ENCODE peak calls at places on chromosomes 7 and 10, in four cellular contexts. J is H1, U is HepG2, X is SK-N-SH. N is an unnamed sample.

GRCh38 chr7:33716581-33717477 is 188.5 kb upstream of the BMPER start:
- DNase-seq in X (no peak), J (no peak), U (peak), N (peak)

GRCh38 chr10:103548581-103549348 is 55.3 kb downstream of the NEURL1 start:
- DNase-seq in X (peak), U (no peak), J (no peak), N (no peak)

GRCh38 chr10:75971402-75972211 is 540.2 kb downstream of the LRMDA start:
- DNase-seq in J (no peak), X (no peak), U (no peak), N (no peak)

GRCh38 chr10:78852856-78853255 is 215.9 kb upstream of the ZMIZ1 start:
- DNase-seq in X (no peak), U (no peak), J (no peak), N (no peak)

GRCh38 chr7:106504620-106505019 is 156.3 kb downstream of the CCDC71L start:
- DNase-seq in U (no peak), J (no peak), X (no peak), N (no peak)

GRCh38 chr7:47796347-47796746 is 151.9 kb downstream of the PKD1L1 start:
- DNase-seq in U (no peak), X (no peak), J (no peak), N (no peak)

GRCh38 chr7:139749545-139749944 is 28.3 kb downstream of the HIPK2 start:
- DNase-seq in X (no peak), U (no peak), J (no peak), N (no peak)

GRCh38 chr10:83352588-83352987 is 786.7 kb upstream of the GHITM start:
- DNase-seq in U (no peak), J (no peak), X (no peak), N (no peak)

GRCh38 chr10:72158174-72158573 is 57.6 kb upstream of the ANAPC16 start:
- DNase-seq in U (no peak), X (no peak), J (no peak), N (no peak)

GRCh38 chr7:102321351-102322201 is 34.7 kb downstream of the SPDYE6 start:
- DNase-seq in J (no peak), X (peak), U (no peak), N (no peak)

GRCh38 chr10:73967022-73967429 is 30.9 kb upstream of the VCL start:
- DNase-seq in U (no peak), X (no peak), J (peak), N (no peak)

GRCh38 chr10:103759100-103759781 is 96.1 kb downstream of the SH3PXD2A start:
- DNase-seq in X (peak), U (peak), J (no peak), N (no peak)

DNA sequence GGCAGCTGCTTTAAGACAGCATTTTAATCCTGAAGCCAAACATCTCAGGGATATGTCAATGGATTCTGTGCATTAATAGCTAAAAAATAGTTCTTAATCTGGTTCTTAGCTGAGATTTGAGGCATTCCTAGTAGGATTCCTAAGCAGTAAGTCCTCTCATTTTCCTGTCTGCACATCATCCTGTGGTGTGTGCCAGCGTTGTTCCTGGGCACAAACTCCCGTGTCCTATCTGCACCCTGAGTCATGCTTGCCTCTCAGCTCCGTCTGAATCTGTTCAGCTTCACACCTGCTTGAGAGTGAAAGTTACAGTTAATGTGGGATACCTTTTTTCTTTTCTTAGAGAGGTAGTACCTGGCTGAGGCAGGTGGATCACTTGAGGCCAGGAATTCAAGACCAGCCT is 19.5 kb downstream of the BAG3 start:
- DNase-seq in U (no peak), J (no peak), X (no peak), N (no peak)
- TF ChIP-seq JUND in U (no peak), J (no peak), X (peak), N (no peak)

GRCh38 chr7:132521423-132521822 is 54.8 kb downstream of the PLXNA4 start:
- DNase-seq in X (no peak), U (no peak), J (no peak), N (no peak)
- TF ChIP-seq JUND in X (no peak), U (no peak), J (no peak), N (no peak)

GRCh38 chr10:121268363-121268762 is 329.9 kb downstream of the FGFR2 start:
- DNase-seq in X (no peak), J (no peak), U (no peak), N (no peak)

GRCh38 chr10:121267236-121268003 is 330.8 kb downstream of the FGFR2 start:
- DNase-seq in X (no peak), J (no peak), U (no peak), N (no peak)

GRCh38 chr10:121266370-121266769 is 331.9 kb downstream of the FGFR2 start:
- DNase-seq in U (no peak), X (no peak), J (no peak), N (no peak)

GRCh38 chr10:121276046-121276445 is 322.2 kb downstream of the FGFR2 start:
- DNase-seq in X (no peak), J (no peak), U (no peak), N (no peak)

DNA sequence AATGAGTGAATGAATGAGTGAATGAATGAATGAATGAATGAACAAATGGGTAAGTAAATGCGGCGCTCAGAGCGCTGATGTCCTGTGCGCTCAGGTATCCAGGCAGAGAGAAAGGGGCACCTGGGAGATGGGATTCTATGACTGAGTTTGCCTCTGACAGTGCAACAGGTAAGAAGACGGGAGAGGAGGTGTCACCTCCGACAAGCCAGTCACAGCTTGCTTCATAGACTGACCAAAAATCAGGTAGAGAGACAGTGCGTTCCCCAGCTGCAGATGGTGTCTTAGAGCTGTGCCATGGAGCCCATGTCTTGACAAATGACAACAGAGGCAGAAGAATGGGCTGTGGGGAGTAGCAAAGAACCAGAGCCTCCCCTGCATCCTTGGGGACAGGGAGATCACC is 327.3 kb downstream of the FGFR2 start:
- DNase-seq in X (no peak), J (no peak), U (no peak), N (no peak)
- TF ChIP-seq JUND in X (no peak), J (no peak), U (no peak), N (no peak)

GRCh38 chr7:98115746-98116525 is 9.3 kb downstream of the LMTK2 start:
- DNase-seq in U (no peak), X (no peak), J (no peak), N (no peak)

GRCh38 chr7:98116656-98117461 is 10.2 kb downstream of the LMTK2 start:
- DNase-seq in X (no peak), J (no peak), U (peak), N (no peak)

GRCh38 chr7:98123073-98123696 is 16.5 kb downstream of the LMTK2 start:
- DNase-seq in X (peak), U (no peak), J (no peak), N (no peak)

GRCh38 chr7:98120559-98120958 is 13.9 kb downstream of the LMTK2 start:
- DNase-seq in U (no peak), X (no peak), J (no peak), N (no peak)

GRCh38 chr7:98119257-98119918 is 12.7 kb downstream of the LMTK2 start:
- DNase-seq in X (no peak), J (no peak), U (peak), N (no peak)
- TF ChIP-seq JUND in X (peak), J (no peak), U (no peak), N (no peak)

N was measured in T47D.